ENCODE peak calls at places on chromosomes 13 and 19, in nine cellular contexts. W, I, B, X, A, Y, D, F and L are unnamed samples.

GRCh38 chr19:48169585-48169973 is 565 bp downstream of the LIG1 start:
- DNase-seq in W (peak), I (peak), B (peak), X (peak), A (peak), Y (peak), D (peak), F (peak), L (no peak)

GRCh38 chr19:2048959-2049740 is 1.9 kb downstream of the MKNK2 start:
- DNase-seq in W (no peak), I (peak), B (no peak), X (no peak), A (no peak), Y (no peak), D (no peak), F (no peak), L (no peak)

GRCh38 chr19:55197531-55197930 is 11.8 kb downstream of the PTPRH start:
- DNase-seq in W (no peak), I (no peak), B (no peak), X (no peak), A (no peak), Y (no peak), D (no peak), F (no peak), L (no peak)

GRCh38 chr13:107912745-107913144 is 302.6 kb downstream of the LIG4 start:
- DNase-seq in W (no peak), I (no peak), B (no peak), X (no peak), A (no peak), Y (no peak), D (no peak), F (no peak), L (no peak)

GRCh38 chr13:32086791-32087441 is 55.3 kb downstream of the FRY start:
- DNase-seq in W (no peak), I (no peak), B (no peak), X (peak), A (no peak), Y (no peak), D (no peak), F (no peak), L (no peak)

GRCh38 chr19:16714702-16715294 is 4.8 kb upstream of the NWD1 start:
- DNase-seq in W (peak), I (peak), B (peak), X (peak), A (peak), Y (peak), D (peak), F (peak), L (peak)

GRCh38 chr19:55069137-55069858 is 6.3 kb upstream of the RDH13 start:
- DNase-seq in W (no peak), I (no peak), B (no peak), X (peak), A (peak), Y (no peak), D (peak), F (no peak), L (no peak)

GRCh38 chr19:40691421-40692211 is 1.2 kb upstream of the NUMBL start:
- DNase-seq in W (no peak), I (no peak), B (no peak), X (no peak), A (no peak), Y (no peak), D (no peak), F (no peak), L (no peak)

GRCh38 chr13:67045357-67045756 is 184.8 kb downstream of the PCDH9 start:
- DNase-seq in W (no peak), I (no peak), B (no peak), X (no peak), A (no peak), Y (no peak), D (no peak), F (no peak), L (no peak)

GRCh38 chr13:79988573-79988972 is 352.4 kb downstream of the SPRY2 start:
- DNase-seq in W (no peak), I (no peak), B (no peak), X (no peak), A (peak), Y (no peak), D (peak), F (no peak), L (no peak)

GRCh38 chr13:40653558-40654318 is 12.7 kb downstream of the FOXO1 start:
- DNase-seq in W (no peak), I (no peak), B (no peak), X (no peak), A (no peak), Y (no peak), D (no peak), F (no peak), L (no peak)

GRCh38 chr13:34044041-34044440 is 226.1 kb downstream of the RFC3 start:
- DNase-seq in W (no peak), I (no peak), B (no peak), X (peak), A (no peak), Y (no peak), D (no peak), F (no peak), L (no peak)

GRCh38 chr13:76879211-76879875 is 6.9 kb downstream of the KCTD12 start:
- DNase-seq in W (no peak), I (peak), B (peak), X (peak), A (peak), Y (no peak), D (peak), F (no peak), L (no peak)

DNA sequence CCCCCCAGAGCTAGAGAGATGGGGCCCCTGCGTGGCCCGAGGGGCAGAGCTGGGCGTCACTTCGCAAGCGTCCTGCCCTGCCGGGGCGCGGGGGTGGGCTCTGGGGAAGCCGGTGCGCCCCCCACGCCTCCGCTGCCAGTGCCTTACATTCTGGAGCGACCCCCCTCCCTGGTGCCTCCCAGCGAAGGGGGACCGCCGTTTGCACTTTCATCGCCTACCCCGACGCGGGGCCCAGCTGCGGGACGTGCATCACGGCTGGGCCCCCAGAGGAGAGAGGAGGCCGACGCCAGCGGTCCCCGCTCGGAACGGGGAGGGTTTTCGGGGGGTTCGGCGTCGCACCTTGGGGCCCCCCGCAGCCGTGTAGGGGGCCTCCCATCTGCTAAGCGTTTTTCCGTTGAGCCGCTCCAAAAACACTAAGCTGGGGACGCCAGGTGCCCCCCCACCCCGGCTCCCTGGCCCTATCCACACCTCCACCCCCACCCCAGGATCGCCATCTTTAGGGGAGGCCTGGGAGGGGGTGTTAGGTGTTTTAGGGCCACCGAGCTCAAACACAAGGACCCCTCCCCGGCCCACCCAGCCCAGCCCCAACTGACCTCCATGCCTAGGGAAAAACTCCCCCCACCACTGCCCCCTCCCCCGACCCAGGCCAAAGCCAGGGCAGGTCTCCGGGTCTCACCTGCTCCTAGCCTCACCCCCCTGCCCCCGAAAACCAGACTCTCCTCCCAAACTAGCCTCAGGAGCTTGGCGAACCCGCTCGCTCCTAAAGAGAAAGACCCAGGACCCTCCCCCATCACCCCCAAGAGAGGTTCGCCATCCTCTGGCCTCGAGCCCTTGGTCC is 16.1 kb downstream of the SMIM24 start:
- DNase-seq in W (no peak), I (no peak), B (no peak), X (no peak), A (no peak), Y (no peak), D (no peak), F (no peak), L (no peak)
- TF ChIP-seq POLR2AphosphoS5 in W (no peak), I (no peak), B (no peak), X (no peak), A (no peak), Y (no peak), D (no peak), F (no peak), L (no peak)

GRCh38 chr13:109836629-109837607 is 50.5 kb upstream of the IRS2 start:
- DNase-seq in W (peak), I (no peak), B (no peak), X (no peak), A (peak), Y (no peak), D (peak), F (no peak), L (no peak)
- TF ChIP-seq POLR2AphosphoS5 in W (no peak), I (no peak), B (no peak), X (no peak), A (no peak), Y (no peak), D (no peak), F (no peak), L (no peak)

GRCh38 chr19:4720037-4720700 is 3.5 kb downstream of the DPP9 start:
- DNase-seq in W (no peak), I (no peak), B (no peak), X (no peak), A (no peak), Y (no peak), D (no peak), F (no peak), L (no peak)

GRCh38 chr19:4723465-4724251 is at the start of gene DPP9:
- DNase-seq in W (peak), I (peak), B (peak), X (peak), A (peak), Y (peak), D (peak), F (peak), L (peak)

GRCh38 chr19:4721196-4721595 is 2.4 kb downstream of the DPP9 start:
- DNase-seq in W (no peak), I (no peak), B (no peak), X (no peak), A (no peak), Y (no peak), D (no peak), F (no peak), L (no peak)

GRCh38 chr19:4724252-4724514 is 541 bp upstream of the DPP9 start:
- DNase-seq in W (no peak), I (no peak), B (no peak), X (no peak), A (no peak), Y (no peak), D (peak), F (no peak), L (no peak)

DNA sequence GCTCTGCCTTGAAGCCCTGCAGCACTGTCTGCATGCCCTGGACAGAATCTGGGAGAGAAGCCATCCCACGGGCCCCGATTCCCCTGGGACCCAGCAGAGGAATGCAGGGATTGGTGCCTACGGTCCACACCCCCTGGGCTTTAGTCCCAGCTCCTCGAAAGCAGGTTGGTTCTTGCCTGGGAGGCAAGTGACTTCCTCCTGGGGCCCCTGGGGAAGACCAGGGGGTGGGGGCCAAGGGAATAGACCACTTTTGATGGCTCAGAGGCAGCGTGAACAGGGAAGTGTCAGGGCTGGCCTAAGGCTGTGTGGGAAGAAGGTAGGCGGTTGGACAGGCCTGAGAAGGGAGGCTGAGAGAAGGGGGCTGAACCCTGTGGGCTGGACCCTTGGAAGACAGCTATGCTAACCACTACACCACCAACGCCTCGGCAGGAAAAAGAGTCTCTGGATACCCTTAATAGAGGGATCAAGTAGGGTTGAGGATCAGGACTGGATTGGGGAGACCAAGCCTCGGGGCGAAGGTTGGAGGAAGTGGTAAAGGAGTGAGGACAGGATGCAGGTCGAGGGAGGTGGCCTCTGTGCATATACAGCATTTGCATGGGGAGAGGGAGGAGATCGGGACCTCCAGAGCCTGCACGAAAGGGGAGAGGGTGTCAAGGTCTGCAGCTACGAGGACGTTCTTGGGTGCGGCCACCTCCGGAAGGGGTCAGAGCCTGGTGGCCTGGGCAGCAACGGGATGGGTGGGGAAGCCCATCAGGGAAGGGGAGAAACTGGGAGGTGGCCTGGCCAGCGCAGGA is 774 bp downstream of the DPP9 start:
- DNase-seq in W (no peak), I (no peak), B (peak), X (peak), A (peak), Y (no peak), D (no peak), F (no peak), L (no peak)
- TF ChIP-seq POLR2AphosphoS5 in W (no peak), I (no peak), B (no peak), X (peak), A (no peak), Y (no peak), D (no peak), F (no peak), L (no peak)

GRCh38 chr13:29595380-29596063 is at the start of gene SLC7A1:
- DNase-seq in W (peak), I (peak), B (peak), X (peak), A (peak), Y (peak), D (peak), F (peak), L (no peak)
- TF ChIP-seq POLR2AphosphoS5 in W (peak), I (no peak), B (no peak), X (peak), A (peak), Y (peak), D (peak), F (peak), L (no peak)

GRCh38 chr19:50794778-50795664 is 4.8 kb downstream of the ACP4 start:
- DNase-seq in W (no peak), I (no peak), B (peak), X (no peak), A (no peak), Y (no peak), D (no peak), F (no peak), L (no peak)
- TF ChIP-seq POLR2AphosphoS5 in W (no peak), I (no peak), B (peak), X (no peak), A (no peak), Y (peak), D (no peak), F (peak), L (peak)

DNA sequence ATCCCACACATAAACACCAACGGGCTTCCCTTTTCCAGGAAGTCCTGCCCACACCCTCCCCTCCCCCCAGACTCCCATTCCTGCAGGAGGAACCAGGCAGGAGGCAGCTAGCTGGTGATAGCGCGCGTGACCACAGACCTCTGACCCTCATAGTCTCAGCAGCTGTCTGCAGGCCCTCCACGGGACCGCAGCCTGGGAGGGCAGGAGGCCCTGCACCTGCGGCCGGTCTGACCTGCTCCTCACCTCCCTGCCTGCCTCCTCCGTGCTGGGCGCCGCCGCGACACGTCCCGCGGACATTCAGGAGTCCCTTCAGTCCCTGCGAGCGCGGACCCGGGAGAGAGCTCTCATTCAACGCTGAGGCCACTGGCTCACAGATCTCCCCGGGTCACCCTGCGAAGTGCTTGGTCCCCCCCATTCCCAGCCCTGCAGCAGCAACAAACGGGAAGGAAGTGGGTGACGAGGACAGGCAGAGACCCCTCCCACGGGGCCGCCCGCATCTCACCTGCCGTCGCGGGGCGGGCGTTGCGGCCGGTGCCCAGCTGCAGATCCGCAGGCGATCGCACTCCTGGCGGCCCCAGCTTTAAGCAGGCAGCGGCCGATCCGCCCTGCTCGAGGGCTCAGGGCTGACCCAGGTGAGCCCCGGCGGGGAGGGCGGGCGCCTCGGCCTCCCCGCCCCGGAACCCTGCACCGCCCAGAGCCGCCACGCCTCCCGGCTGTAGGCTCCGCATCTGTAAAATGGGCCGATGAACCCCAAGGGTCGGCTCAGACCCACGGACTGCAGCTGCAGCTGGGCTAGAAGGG is 1.1 kb upstream of the ACP5 start:
- DNase-seq in W (peak), I (no peak), B (peak), X (peak), A (peak), Y (no peak), D (peak), F (no peak), L (no peak)
- TF ChIP-seq POLR2AphosphoS5 in W (no peak), I (no peak), B (peak), X (no peak), A (no peak), Y (no peak), D (peak), F (no peak), L (no peak)

GRCh38 chr13:51738226-51738905 is 65.6 kb downstream of the DHRS12 start:
- DNase-seq in W (no peak), I (no peak), B (no peak), X (no peak), A (no peak), Y (no peak), D (no peak), F (no peak), L (no peak)

GRCh38 chr13:51737609-51738008 is 66.4 kb downstream of the DHRS12 start:
- DNase-seq in W (no peak), I (no peak), B (no peak), X (no peak), A (no peak), Y (no peak), D (no peak), F (no peak), L (no peak)

GRCh38 chr13:51731759-51732158 is 72.2 kb downstream of the DHRS12 start:
- DNase-seq in W (no peak), I (no peak), B (no peak), X (no peak), A (no peak), Y (no peak), D (no peak), F (no peak), L (no peak)

GRCh38 chr13:51733656-51734334 is 70.2 kb downstream of the DHRS12 start:
- DNase-seq in W (no peak), I (no peak), B (peak), X (no peak), A (no peak), Y (no peak), D (no peak), F (no peak), L (no peak)

DNA sequence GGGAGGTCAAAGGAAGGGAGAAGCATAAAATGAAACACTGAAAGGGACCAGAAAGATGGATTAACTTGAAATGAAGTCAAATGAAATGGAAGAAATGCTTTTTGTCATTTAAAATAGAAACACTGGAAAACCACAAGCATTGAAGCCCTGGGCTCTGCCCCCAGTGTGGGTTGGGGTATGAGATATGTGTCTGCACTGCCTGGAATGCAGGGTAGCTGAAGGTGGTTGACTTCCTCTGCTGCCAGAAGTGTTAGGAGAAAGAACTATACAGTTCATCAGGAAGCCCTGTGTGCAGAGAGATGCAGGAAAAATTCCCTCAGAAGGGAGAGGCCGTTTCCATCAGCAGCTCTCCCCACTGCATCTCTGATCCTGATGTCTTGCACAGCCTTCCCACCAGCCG is 69.2 kb downstream of the DHRS12 start:
- DNase-seq in W (no peak), I (no peak), B (no peak), X (no peak), A (no peak), Y (no peak), D (no peak), F (no peak), L (no peak)
- TF ChIP-seq POLR2AphosphoS5 in W (no peak), I (no peak), B (no peak), X (no peak), A (no peak), Y (no peak), D (no peak), F (no peak), L (no peak)

GRCh38 chr19:6110360-6110977 is at the start of gene RFX2:
- DNase-seq in W (peak), I (peak), B (peak), X (peak), A (peak), Y (peak), D (peak), F (peak), L (peak)
- TF ChIP-seq POLR2AphosphoS5 in W (no peak), I (peak), B (peak), X (peak), A (peak), Y (no peak), D (peak), F (peak), L (peak)